ENCODE peak calls at places on chromosomes 3 and 15, in six cellular contexts. One of them, this sample, is unnamed.

GRCh38 chr3:29072626-29073025 is 208.2 kb upstream of the RBMS3 start:
- DNase-seq in left ventricle myocardium inferior: no peak
- DNase-seq in osteocyte: no peak
- DNase-seq in mucosa of descending colon: no peak
- DNase-seq in fibroblast of lung: peak
- DNase-seq in AG04450: no peak
- DNase-seq in this sample: no peak

GRCh38 chr3:168034152-168034928 is 61.4 kb downstream of the GOLIM4 start:
- DNase-seq in osteocyte: no peak
- DNase-seq in left ventricle myocardium inferior: no peak
- DNase-seq in fibroblast of lung: peak
- DNase-seq in mucosa of descending colon: no peak
- DNase-seq in AG04450: peak
- DNase-seq in this sample: peak

GRCh38 chr15:80242802-80243201 is 9.2 kb downstream of the CTXND1 start:
- DNase-seq in osteocyte: no peak
- DNase-seq in left ventricle myocardium inferior: no peak
- DNase-seq in mucosa of descending colon: no peak
- DNase-seq in fibroblast of lung: no peak
- DNase-seq in AG04450: no peak
- DNase-seq in this sample: no peak

GRCh38 chr3:138450181-138450580 is 15.8 kb downstream of the ESYT3 start:
- DNase-seq in mucosa of descending colon: no peak
- DNase-seq in AG04450: no peak
- DNase-seq in left ventricle myocardium inferior: no peak
- DNase-seq in fibroblast of lung: no peak
- DNase-seq in osteocyte: no peak
- DNase-seq in this sample: no peak

GRCh38 chr3:184748219-184749135 is 36.6 kb upstream of the MAGEF1 start:
- DNase-seq in osteocyte: no peak
- DNase-seq in fibroblast of lung: peak
- DNase-seq in left ventricle myocardium inferior: no peak
- DNase-seq in AG04450: no peak
- DNase-seq in mucosa of descending colon: no peak
- DNase-seq in this sample: no peak

GRCh38 chr15:57452090-57452754 is 75.9 kb downstream of the CGNL1 start:
- DNase-seq in AG04450: no peak
- DNase-seq in osteocyte: no peak
- DNase-seq in left ventricle myocardium inferior: no peak
- DNase-seq in fibroblast of lung: no peak
- DNase-seq in mucosa of descending colon: no peak
- DNase-seq in this sample: no peak

GRCh38 chr15:31483924-31484368 is 157.3 kb downstream of the KLF13 start:
- DNase-seq in AG04450: no peak
- DNase-seq in fibroblast of lung: no peak
- DNase-seq in left ventricle myocardium inferior: no peak
- DNase-seq in mucosa of descending colon: no peak
- DNase-seq in osteocyte: no peak
- DNase-seq in this sample: no peak

GRCh38 chr3:27425896-27426565 is 56.8 kb upstream of the NEK10 start:
- DNase-seq in left ventricle myocardium inferior: no peak
- DNase-seq in osteocyte: no peak
- DNase-seq in fibroblast of lung: no peak
- DNase-seq in mucosa of descending colon: no peak
- DNase-seq in AG04450: no peak
- DNase-seq in this sample: no peak

GRCh38 chr15:64500695-64501395 is 40.5 kb downstream of the ZNF609 start:
- DNase-seq in AG04450: no peak
- DNase-seq in fibroblast of lung: no peak
- DNase-seq in osteocyte: no peak
- DNase-seq in left ventricle myocardium inferior: no peak
- DNase-seq in mucosa of descending colon: no peak
- DNase-seq in this sample: no peak

GRCh38 chr3:108486910-108487309 is 23.5 kb downstream of the MYH15 start:
- DNase-seq in left ventricle myocardium inferior: peak
- DNase-seq in mucosa of descending colon: no peak
- DNase-seq in AG04450: no peak
- DNase-seq in fibroblast of lung: peak
- DNase-seq in osteocyte: no peak
- DNase-seq in this sample: no peak

GRCh38 chr15:85667491-85668424 is 127.0 kb downstream of the KLHL25 start:
- DNase-seq in osteocyte: no peak
- DNase-seq in fibroblast of lung: peak
- DNase-seq in AG04450: peak
- DNase-seq in mucosa of descending colon: no peak
- DNase-seq in left ventricle myocardium inferior: no peak
- DNase-seq in this sample: peak

GRCh38 chr3:184110316-184110725 is 13.5 kb downstream of the HTR3E start:
- DNase-seq in mucosa of descending colon: no peak
- DNase-seq in left ventricle myocardium inferior: no peak
- DNase-seq in fibroblast of lung: peak
- DNase-seq in AG04450: no peak
- DNase-seq in osteocyte: no peak
- DNase-seq in this sample: no peak

GRCh38 chr15:78203346-78204225 is 30.8 kb downstream of the ACSBG1 start:
- DNase-seq in left ventricle myocardium inferior: peak
- DNase-seq in mucosa of descending colon: no peak
- DNase-seq in osteocyte: peak
- DNase-seq in AG04450: no peak
- DNase-seq in fibroblast of lung: no peak
- DNase-seq in this sample: no peak

GRCh38 chr3:50168791-50169190 is 13.7 kb downstream of the SEMA3F start:
- DNase-seq in osteocyte: no peak
- DNase-seq in mucosa of descending colon: no peak
- DNase-seq in left ventricle myocardium inferior: no peak
- DNase-seq in AG04450: no peak
- DNase-seq in fibroblast of lung: no peak
- DNase-seq in this sample: no peak

GRCh38 chr3:50166309-50167019 is 11.3 kb downstream of the SEMA3F start:
- DNase-seq in mucosa of descending colon: no peak
- DNase-seq in left ventricle myocardium inferior: no peak
- DNase-seq in AG04450: no peak
- DNase-seq in fibroblast of lung: peak
- DNase-seq in osteocyte: no peak
- DNase-seq in this sample: no peak

GRCh38 chr3:50168388-50168787 is 13.3 kb downstream of the SEMA3F start:
- DNase-seq in AG04450: no peak
- DNase-seq in fibroblast of lung: no peak
- DNase-seq in left ventricle myocardium inferior: peak
- DNase-seq in osteocyte: no peak
- DNase-seq in mucosa of descending colon: no peak
- DNase-seq in this sample: no peak

GRCh38 chr3:50167782-50168317 is 12.7 kb downstream of the SEMA3F start:
- DNase-seq in fibroblast of lung: no peak
- DNase-seq in mucosa of descending colon: no peak
- DNase-seq in left ventricle myocardium inferior: no peak
- DNase-seq in osteocyte: no peak
- DNase-seq in AG04450: no peak
- DNase-seq in this sample: no peak

GRCh38 chr3:50167069-50167781 is 12.1 kb downstream of the SEMA3F start:
- DNase-seq in fibroblast of lung: peak
- DNase-seq in mucosa of descending colon: peak
- DNase-seq in AG04450: no peak
- DNase-seq in osteocyte: no peak
- DNase-seq in left ventricle myocardium inferior: no peak
- DNase-seq in this sample: no peak
- TF ChIP-seq CTCF in fibroblast of lung: no peak
- TF ChIP-seq CTCF in mucosa of descending colon: no peak
- TF ChIP-seq CTCF in AG04450: no peak
- TF ChIP-seq CTCF in osteocyte: no peak
- TF ChIP-seq CTCF in left ventricle myocardium inferior: no peak
- TF ChIP-seq CTCF in this sample: no peak

GRCh38 chr3:4233488-4233887 is 69.7 kb upstream of the SETMAR start:
- DNase-seq in mucosa of descending colon: no peak
- DNase-seq in fibroblast of lung: no peak
- DNase-seq in AG04450: no peak
- DNase-seq in osteocyte: no peak
- DNase-seq in left ventricle myocardium inferior: no peak
- DNase-seq in this sample: no peak
- TF ChIP-seq CTCF in mucosa of descending colon: no peak
- TF ChIP-seq CTCF in fibroblast of lung: no peak
- TF ChIP-seq CTCF in AG04450: no peak
- TF ChIP-seq CTCF in osteocyte: no peak
- TF ChIP-seq CTCF in left ventricle myocardium inferior: no peak
- TF ChIP-seq CTCF in this sample: no peak

GRCh38 chr15:40338041-40338657 is 2.6 kb downstream of the CCDC9B start:
- DNase-seq in left ventricle myocardium inferior: peak
- DNase-seq in mucosa of descending colon: peak
- DNase-seq in fibroblast of lung: peak
- DNase-seq in AG04450: no peak
- DNase-seq in osteocyte: no peak
- DNase-seq in this sample: no peak

GRCh38 chr15:40334941-40335795 is 5.6 kb downstream of the CCDC9B start:
- DNase-seq in mucosa of descending colon: peak
- DNase-seq in AG04450: no peak
- DNase-seq in osteocyte: no peak
- DNase-seq in fibroblast of lung: no peak
- DNase-seq in left ventricle myocardium inferior: no peak
- DNase-seq in this sample: no peak

GRCh38 chr15:40334541-40334940 is 6.2 kb downstream of the CCDC9B start:
- DNase-seq in mucosa of descending colon: no peak
- DNase-seq in osteocyte: no peak
- DNase-seq in fibroblast of lung: no peak
- DNase-seq in AG04450: no peak
- DNase-seq in left ventricle myocardium inferior: no peak
- DNase-seq in this sample: no peak

GRCh38 chr15:40337597-40337996 is 3.1 kb downstream of the CCDC9B start:
- DNase-seq in fibroblast of lung: no peak
- DNase-seq in mucosa of descending colon: peak
- DNase-seq in AG04450: no peak
- DNase-seq in left ventricle myocardium inferior: no peak
- DNase-seq in osteocyte: no peak
- DNase-seq in this sample: no peak

DNA sequence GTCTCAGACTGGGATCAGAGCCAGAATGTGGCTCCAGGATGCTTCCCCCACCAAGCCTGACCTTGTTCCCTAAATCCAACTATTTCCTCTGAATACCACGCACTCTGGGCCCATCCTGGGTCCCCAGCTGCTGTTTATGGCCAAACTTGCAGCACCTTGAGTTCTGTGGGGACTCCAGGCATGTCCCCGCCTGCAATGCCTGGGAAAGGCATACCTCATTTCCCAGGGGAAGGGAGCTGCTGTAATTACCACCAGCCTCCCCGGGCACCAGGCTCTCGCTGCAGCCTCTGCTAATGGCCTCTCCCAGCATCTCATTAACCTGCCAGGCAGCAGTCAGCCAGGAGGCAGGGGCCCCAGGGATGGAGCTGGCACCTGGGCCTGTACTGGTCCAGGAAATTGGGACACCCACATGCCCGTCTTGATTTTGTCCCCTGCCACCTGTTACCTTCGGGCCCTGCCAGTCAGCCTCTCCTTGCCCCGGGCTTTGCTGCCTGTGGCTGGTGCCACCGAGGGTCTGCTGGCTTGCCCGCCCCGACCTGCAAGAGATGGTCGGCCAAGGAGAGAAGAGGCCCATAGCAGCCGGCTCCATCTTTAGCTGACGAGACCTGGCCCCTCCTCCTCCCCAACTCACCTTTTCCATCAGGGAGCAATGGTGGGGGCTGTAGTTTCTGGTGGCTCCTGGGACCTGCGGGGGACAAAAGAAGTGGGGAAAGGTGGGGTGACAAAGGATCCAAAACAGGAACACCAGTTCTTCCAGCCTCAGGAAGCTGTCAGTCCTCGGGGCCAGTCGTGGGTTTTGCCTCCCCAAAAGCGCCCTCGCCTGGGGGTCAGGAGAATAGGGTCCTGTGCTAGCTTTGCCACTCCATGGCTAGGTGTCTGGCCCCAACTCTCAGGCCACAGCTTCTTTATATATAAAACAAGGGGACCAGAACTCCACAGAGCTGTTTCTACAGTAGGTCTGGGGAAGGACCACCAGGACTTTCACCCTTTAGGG is 4.3 kb downstream of the CCDC9B start:
- DNase-seq in osteocyte: no peak
- DNase-seq in mucosa of descending colon: peak
- DNase-seq in fibroblast of lung: no peak
- DNase-seq in AG04450: no peak
- DNase-seq in left ventricle myocardium inferior: no peak
- DNase-seq in this sample: no peak
- TF ChIP-seq CTCF in osteocyte: peak
- TF ChIP-seq CTCF in mucosa of descending colon: no peak
- TF ChIP-seq CTCF in fibroblast of lung: no peak
- TF ChIP-seq CTCF in AG04450: no peak
- TF ChIP-seq CTCF in left ventricle myocardium inferior: no peak
- TF ChIP-seq CTCF in this sample: no peak

DNA sequence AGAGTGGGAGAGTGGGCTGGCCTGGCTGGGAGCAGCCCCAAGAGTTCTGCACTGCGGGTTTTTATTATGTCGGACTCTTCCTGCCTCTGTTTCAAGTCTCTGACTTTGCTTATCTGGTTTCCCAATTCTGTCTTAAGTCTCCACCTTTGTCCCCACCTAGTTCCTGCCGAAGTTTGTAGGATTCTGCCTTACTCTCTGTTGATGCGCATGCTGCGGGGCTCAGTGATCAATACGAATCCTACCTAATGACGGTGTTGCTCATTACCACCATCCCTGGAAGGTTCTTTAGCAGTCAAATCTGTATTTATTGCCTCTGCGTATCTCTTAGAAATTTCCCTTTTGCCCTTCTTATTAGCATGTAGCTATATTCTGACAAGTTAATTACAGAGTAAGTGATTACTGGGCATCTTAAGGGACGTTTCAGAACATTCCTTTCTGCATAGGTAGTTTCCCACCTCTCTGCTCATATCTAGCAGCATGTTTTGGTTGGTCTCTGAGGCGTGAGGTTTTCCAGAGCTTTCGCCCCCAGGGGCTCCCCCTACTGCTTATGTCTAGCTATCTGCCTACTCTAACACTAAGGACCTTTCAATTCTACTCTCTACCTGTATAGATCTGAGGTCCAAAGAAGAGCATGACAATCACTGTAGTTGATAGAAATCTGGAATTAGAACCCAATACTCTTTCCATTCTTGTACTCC is 236.0 kb upstream of the EIF1B start:
- DNase-seq in AG04450: no peak
- DNase-seq in osteocyte: no peak
- DNase-seq in left ventricle myocardium inferior: no peak
- DNase-seq in mucosa of descending colon: no peak
- DNase-seq in fibroblast of lung: no peak
- DNase-seq in this sample: no peak
- TF ChIP-seq CTCF in AG04450: no peak
- TF ChIP-seq CTCF in osteocyte: no peak
- TF ChIP-seq CTCF in left ventricle myocardium inferior: peak
- TF ChIP-seq CTCF in mucosa of descending colon: no peak
- TF ChIP-seq CTCF in fibroblast of lung: no peak
- TF ChIP-seq CTCF in this sample: no peak

GRCh38 chr15:93566777-93567176 is 477.8 kb upstream of the RGMA start:
- DNase-seq in mucosa of descending colon: no peak
- DNase-seq in AG04450: no peak
- DNase-seq in fibroblast of lung: no peak
- DNase-seq in osteocyte: no peak
- DNase-seq in left ventricle myocardium inferior: no peak
- DNase-seq in this sample: no peak
- TF ChIP-seq CTCF in mucosa of descending colon: no peak
- TF ChIP-seq CTCF in AG04450: no peak
- TF ChIP-seq CTCF in fibroblast of lung: no peak
- TF ChIP-seq CTCF in osteocyte: no peak
- TF ChIP-seq CTCF in left ventricle myocardium inferior: no peak
- TF ChIP-seq CTCF in this sample: no peak